ENCODE peak calls at places on chromosomes 3 and 15, in six cellular contexts. M is heart left ventricle, E is tibial artery, D is gastrocnemius medialis, H is H9, S is kidney. Z is an unnamed sample. For H3K9me3, the result is how much of the 10 kb centered on the place peaks cover.

GRCh38 chr15:42731461-42731860 is 5.5 kb downstream of the CDAN1 start:
- DNase-seq in M (no peak), E (peak), D (no peak), H (no peak), S (no peak), Z (no peak)

GRCh38 chr15:72967397-72967796 is 84.9 kb upstream of the NEO1 start:
- DNase-seq in M (no peak), E (no peak), D (no peak), H (no peak), S (no peak), Z (no peak)

GRCh38 chr3:127753898-127754410 is 68.4 kb downstream of the MGLL start:
- DNase-seq in M (no peak), E (peak), D (no peak), H (no peak), S (peak), Z (no peak)

GRCh38 chr15:80508783-80509182 is 104.6 kb downstream of the ARNT2 start:
- DNase-seq in M (no peak), E (no peak), D (no peak), H (no peak), S (no peak), Z (no peak)

GRCh38 chr3:127632035-127632434 is 3.0 kb downstream of the PODXL2 start:
- DNase-seq in M (no peak), E (no peak), D (no peak), H (no peak), S (no peak), Z (no peak)

GRCh38 chr3:195558602-195559001 is 15.5 kb upstream of the PPP1R2 start:
- DNase-seq in M (no peak), E (no peak), D (peak), H (no peak), S (no peak), Z (peak)

GRCh38 chr3:45167011-45167911 is 21.1 kb upstream of the CDCP1 start:
- DNase-seq in M (peak), E (peak), D (peak), H (peak), S (peak), Z (peak)

GRCh38 chr15:89426500-89426899 is 69.9 kb downstream of the RHCG start:
- DNase-seq in M (no peak), E (no peak), D (no peak), H (no peak), S (peak), Z (no peak)

GRCh38 chr3:129315386-129315991 is 36.8 kb downstream of the HMCES start:
- DNase-seq in M (peak), E (peak), D (peak), H (no peak), S (peak), Z (peak)

GRCh38 chr3:41265823-41266273 is 66.5 kb downstream of the CTNNB1 start:
- DNase-seq in M (no peak), E (no peak), D (no peak), H (no peak), S (no peak), Z (no peak)

GRCh38 chr15:58038426-58039106 is 26.9 kb downstream of the ALDH1A2 start:
- DNase-seq in M (no peak), E (no peak), D (no peak), H (no peak), S (no peak), Z (no peak)

GRCh38 chr15:72515591-72516389 is 41.7 kb downstream of the ARIH1 start:
- DNase-seq in M (no peak), E (no peak), D (no peak), H (no peak), S (no peak), Z (no peak)

GRCh38 chr3:100198579-100199269 is 62.1 kb upstream of the TBC1D23 start:
- DNase-seq in M (no peak), E (no peak), D (no peak), H (no peak), S (no peak), Z (no peak)

GRCh38 chr3:23959147-23959900 is 14.2 kb downstream of the NR1D2 start:
- DNase-seq in M (no peak), E (no peak), D (no peak), H (no peak), S (no peak), Z (no peak)

GRCh38 chr15:38217181-38217580 is 35.5 kb upstream of the SPRED1 start:
- DNase-seq in M (no peak), E (no peak), D (no peak), H (no peak), S (no peak), Z (no peak)

GRCh38 chr3:183489455-183490210 is 61.2 kb upstream of the MCF2L2 start:
- DNase-seq in M (no peak), E (no peak), D (no peak), H (no peak), S (no peak), Z (no peak)

GRCh38 chr3:49607105-49607591 is 52.9 kb downstream of the BSN start:
- DNase-seq in M (no peak), E (peak), D (peak), H (no peak), S (no peak), Z (no peak)

GRCh38 chr3:130480736-130481135 is 36.2 kb upstream of the COL6A6 start:
- DNase-seq in M (no peak), E (no peak), D (no peak), H (peak), S (no peak), Z (no peak)
- TF ChIP-seq CTCF in M (peak), E (no peak), D (no peak), H (peak), S (peak), Z (no peak)

DNA sequence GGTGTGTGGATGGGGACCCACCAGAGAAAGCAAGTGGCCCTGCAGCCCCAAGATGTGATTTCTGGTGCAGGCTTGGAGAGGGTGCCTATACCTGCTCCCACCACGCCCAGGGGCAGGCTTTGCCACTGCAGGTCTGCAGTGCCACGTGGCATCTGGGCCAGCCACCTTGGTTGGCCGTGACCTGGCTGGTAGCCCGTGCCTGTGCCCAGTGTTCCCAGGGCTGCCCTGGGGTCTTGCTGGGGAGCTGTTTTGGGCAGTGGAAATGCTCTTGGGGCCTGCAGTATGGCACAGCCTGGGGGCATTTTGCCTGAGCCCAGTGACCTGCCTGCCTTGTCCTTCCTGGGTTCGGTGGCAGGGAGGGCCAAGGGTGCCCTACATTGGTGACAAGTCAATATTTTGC is 203.4 kb downstream of the UBE3A start:
- DNase-seq in M (no peak), E (no peak), D (no peak), H (no peak), S (peak), Z (no peak)
- H3K9me3 ChIP-seq in M (under half), E (under half), D (under half), H (half or more), S (under half), Z (under half)

DNA sequence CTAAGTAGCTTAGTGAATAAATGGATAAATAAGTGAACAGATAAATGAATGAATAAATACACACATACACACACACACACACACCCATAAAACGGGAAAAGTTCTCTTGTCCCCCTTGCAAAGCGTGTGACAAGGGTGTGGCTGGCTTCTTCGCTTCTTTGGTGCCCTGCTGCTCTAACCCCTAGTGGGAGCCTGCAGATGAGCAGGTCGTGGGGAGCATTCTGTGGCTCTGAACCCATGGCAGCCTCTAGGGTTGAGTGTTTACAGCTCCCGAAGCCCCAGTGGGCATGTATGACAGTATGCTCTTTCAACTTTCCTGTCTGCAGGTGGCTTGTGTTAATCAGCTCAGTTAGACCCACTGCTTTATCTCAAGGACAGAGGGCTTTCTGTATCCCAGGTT is 582.3 kb downstream of the EDEM1 start:
- DNase-seq in M (no peak), E (no peak), D (no peak), H (no peak), S (no peak), Z (no peak)
- TF ChIP-seq CTCF in M (no peak), E (no peak), D (no peak), H (no peak), S (no peak), Z (no peak)

DNA sequence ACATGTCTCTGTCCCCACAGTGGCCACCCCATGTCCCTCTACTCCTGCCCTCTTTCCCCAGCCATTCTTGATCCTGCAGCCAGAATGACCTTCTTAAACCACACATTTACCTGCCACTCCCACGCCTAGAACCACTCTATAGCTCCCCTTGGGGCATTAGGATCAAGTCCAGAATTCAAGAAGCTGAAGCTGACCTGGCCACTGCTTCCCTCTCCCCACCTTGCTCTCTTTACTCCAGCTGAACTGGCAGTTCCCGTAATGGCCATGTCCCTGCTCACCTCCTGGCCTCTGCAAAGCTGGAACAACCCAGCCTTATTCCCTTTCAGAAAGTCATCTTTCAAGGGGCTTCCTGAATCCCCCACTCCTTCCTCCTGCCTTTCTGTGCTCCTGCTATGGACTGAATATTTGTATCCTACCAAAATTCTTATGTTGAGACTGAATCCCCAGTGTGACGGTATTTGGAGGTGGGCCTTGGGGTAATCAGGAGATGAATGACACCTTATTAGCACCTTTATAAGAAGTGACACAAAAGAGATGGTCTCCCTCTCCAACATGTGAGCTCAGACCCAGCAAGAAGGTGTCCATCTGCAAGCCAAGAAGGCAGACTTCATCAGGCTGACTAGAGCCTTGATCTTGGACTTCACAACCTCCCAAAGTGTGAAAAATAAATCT is 3.8 kb downstream of the CSRNP1 start:
- DNase-seq in M (no peak), E (peak), D (no peak), H (no peak), S (no peak), Z (no peak)
- H3K9me3 ChIP-seq in M (under half), E (under half), D (under half), H (under half), S (under half), Z (under half)

GRCh38 chr3:10933021-10933420 is 59.5 kb upstream of the SLC6A1 start:
- DNase-seq in M (no peak), E (peak), D (no peak), H (no peak), S (peak), Z (no peak)
- TF ChIP-seq CTCF in M (no peak), E (no peak), D (no peak), H (no peak), S (no peak), Z (no peak)

Z was measured in psoas muscle.